ENCODE peak calls at places on chromosomes 16 and 17, in ten cellular contexts. One of them, this sample, is unnamed. For H3K9me3, the result is how much of the 10 kb centered on the place peaks cover.

GRCh38 chr16:85983606-85984005 is 84.6 kb downstream of the IRF8 start:
- DNase-seq in K562: no peak
- DNase-seq in esophagus muscularis mucosa: no peak
- DNase-seq in stomach: no peak
- DNase-seq in tibial nerve: no peak
- DNase-seq in transverse colon: no peak
- DNase-seq in SK-N-SH: no peak
- DNase-seq in A549: no peak
- DNase-seq in sigmoid colon: peak
- DNase-seq in GM12878: no peak
- DNase-seq in this sample: peak

GRCh38 chr16:25110392-25110947 is 1.1 kb upstream of the LCMT1 start:
- DNase-seq in SK-N-SH: no peak
- DNase-seq in sigmoid colon: no peak
- DNase-seq in transverse colon: peak
- DNase-seq in GM12878: no peak
- DNase-seq in A549: peak
- DNase-seq in tibial nerve: no peak
- DNase-seq in K562: no peak
- DNase-seq in esophagus muscularis mucosa: no peak
- DNase-seq in stomach: no peak
- DNase-seq in this sample: no peak

GRCh38 chr17:82962163-82962720 is 117.2 kb upstream of the METRNL start:
- DNase-seq in esophagus muscularis mucosa: no peak
- DNase-seq in tibial nerve: no peak
- DNase-seq in GM12878: no peak
- DNase-seq in transverse colon: no peak
- DNase-seq in K562: no peak
- DNase-seq in stomach: peak
- DNase-seq in A549: no peak
- DNase-seq in sigmoid colon: peak
- DNase-seq in SK-N-SH: no peak
- DNase-seq in this sample: peak

GRCh38 chr17:10127819-10128375 is 70.5 kb downstream of the GAS7 start:
- DNase-seq in A549: no peak
- DNase-seq in K562: no peak
- DNase-seq in sigmoid colon: peak
- DNase-seq in GM12878: no peak
- DNase-seq in stomach: peak
- DNase-seq in transverse colon: peak
- DNase-seq in tibial nerve: peak
- DNase-seq in SK-N-SH: no peak
- DNase-seq in esophagus muscularis mucosa: no peak
- DNase-seq in this sample: peak

GRCh38 chr16:22055881-22056280 is 36.5 kb upstream of the VWA3A start:
- DNase-seq in sigmoid colon: no peak
- DNase-seq in esophagus muscularis mucosa: no peak
- DNase-seq in transverse colon: no peak
- DNase-seq in K562: peak
- DNase-seq in SK-N-SH: no peak
- DNase-seq in stomach: no peak
- DNase-seq in GM12878: no peak
- DNase-seq in A549: no peak
- DNase-seq in tibial nerve: no peak
- DNase-seq in this sample: no peak

GRCh38 chr16:49213594-49213993 is 68.0 kb downstream of the CBLN1 start:
- DNase-seq in A549: no peak
- DNase-seq in GM12878: no peak
- DNase-seq in K562: no peak
- DNase-seq in transverse colon: no peak
- DNase-seq in sigmoid colon: no peak
- DNase-seq in stomach: no peak
- DNase-seq in SK-N-SH: no peak
- DNase-seq in esophagus muscularis mucosa: no peak
- DNase-seq in tibial nerve: no peak
- DNase-seq in this sample: no peak

GRCh38 chr16:12907670-12908233 is 6.4 kb downstream of the SHISA9 start:
- DNase-seq in SK-N-SH: peak
- DNase-seq in stomach: no peak
- DNase-seq in tibial nerve: no peak
- DNase-seq in transverse colon: no peak
- DNase-seq in GM12878: no peak
- DNase-seq in K562: peak
- DNase-seq in A549: peak
- DNase-seq in esophagus muscularis mucosa: no peak
- DNase-seq in sigmoid colon: no peak
- DNase-seq in this sample: no peak

GRCh38 chr17:60416368-60416925 is 5.8 kb upstream of the CHCT1 start:
- DNase-seq in stomach: no peak
- DNase-seq in GM12878: no peak
- DNase-seq in sigmoid colon: no peak
- DNase-seq in tibial nerve: no peak
- DNase-seq in transverse colon: no peak
- DNase-seq in A549: no peak
- DNase-seq in K562: no peak
- DNase-seq in esophagus muscularis mucosa: no peak
- DNase-seq in SK-N-SH: no peak
- DNase-seq in this sample: no peak

GRCh38 chr16:57628008-57628781 is at the start of gene ADGRG1:
- DNase-seq in sigmoid colon: peak
- DNase-seq in esophagus muscularis mucosa: no peak
- DNase-seq in stomach: peak
- DNase-seq in tibial nerve: peak
- DNase-seq in GM12878: no peak
- DNase-seq in A549: peak
- DNase-seq in transverse colon: no peak
- DNase-seq in K562: peak
- DNase-seq in SK-N-SH: peak
- DNase-seq in this sample: no peak

GRCh38 chr17:20010099-20010863 is 1.1 kb downstream of the SPECC1 start:
- DNase-seq in stomach: peak
- DNase-seq in sigmoid colon: no peak
- DNase-seq in SK-N-SH: peak
- DNase-seq in tibial nerve: peak
- DNase-seq in K562: peak
- DNase-seq in GM12878: no peak
- DNase-seq in A549: peak
- DNase-seq in esophagus muscularis mucosa: no peak
- DNase-seq in transverse colon: peak
- DNase-seq in this sample: no peak

GRCh38 chr17:14202388-14203166 is 34.1 kb downstream of the CDRT15 start:
- DNase-seq in SK-N-SH: no peak
- DNase-seq in sigmoid colon: no peak
- DNase-seq in stomach: no peak
- DNase-seq in esophagus muscularis mucosa: no peak
- DNase-seq in GM12878: no peak
- DNase-seq in transverse colon: no peak
- DNase-seq in A549: no peak
- DNase-seq in K562: no peak
- DNase-seq in tibial nerve: no peak
- DNase-seq in this sample: no peak

GRCh38 chr17:14204546-14204945 is 32.1 kb downstream of the CDRT15 start:
- DNase-seq in GM12878: no peak
- DNase-seq in stomach: no peak
- DNase-seq in transverse colon: no peak
- DNase-seq in K562: no peak
- DNase-seq in SK-N-SH: no peak
- DNase-seq in A549: no peak
- DNase-seq in esophagus muscularis mucosa: no peak
- DNase-seq in tibial nerve: no peak
- DNase-seq in sigmoid colon: no peak
- DNase-seq in this sample: no peak

GRCh38 chr17:14201595-14201994 is 35.1 kb downstream of the CDRT15 start:
- DNase-seq in esophagus muscularis mucosa: no peak
- DNase-seq in K562: no peak
- DNase-seq in GM12878: no peak
- DNase-seq in tibial nerve: no peak
- DNase-seq in SK-N-SH: no peak
- DNase-seq in sigmoid colon: no peak
- DNase-seq in A549: no peak
- DNase-seq in transverse colon: peak
- DNase-seq in stomach: no peak
- DNase-seq in this sample: no peak

GRCh38 chr17:14204084-14204483 is 32.6 kb downstream of the CDRT15 start:
- DNase-seq in GM12878: no peak
- DNase-seq in A549: no peak
- DNase-seq in SK-N-SH: no peak
- DNase-seq in tibial nerve: no peak
- DNase-seq in transverse colon: no peak
- DNase-seq in esophagus muscularis mucosa: no peak
- DNase-seq in sigmoid colon: no peak
- DNase-seq in K562: peak
- DNase-seq in stomach: no peak
- DNase-seq in this sample: no peak

GRCh38 chr17:14203392-14203791 is 33.3 kb downstream of the CDRT15 start:
- DNase-seq in stomach: no peak
- DNase-seq in esophagus muscularis mucosa: no peak
- DNase-seq in sigmoid colon: no peak
- DNase-seq in tibial nerve: no peak
- DNase-seq in K562: peak
- DNase-seq in GM12878: no peak
- DNase-seq in A549: no peak
- DNase-seq in SK-N-SH: no peak
- DNase-seq in transverse colon: no peak
- DNase-seq in this sample: no peak
- TF ChIP-seq EP300 in stomach: no peak
- TF ChIP-seq EP300 in esophagus muscularis mucosa: no peak
- TF ChIP-seq EP300 in sigmoid colon: no peak
- TF ChIP-seq EP300 in tibial nerve: no peak
- TF ChIP-seq EP300 in K562: peak
- TF ChIP-seq EP300 in GM12878: no peak
- TF ChIP-seq EP300 in A549: no peak
- TF ChIP-seq EP300 in SK-N-SH: no peak
- TF ChIP-seq EP300 in transverse colon: no peak
- TF ChIP-seq EP300 in this sample: no peak

GRCh38 chr16:68564367-68564985 is 25.4 kb downstream of the ZFP90 start:
- DNase-seq in A549: peak
- DNase-seq in sigmoid colon: no peak
- DNase-seq in SK-N-SH: no peak
- DNase-seq in GM12878: no peak
- DNase-seq in transverse colon: no peak
- DNase-seq in stomach: no peak
- DNase-seq in tibial nerve: no peak
- DNase-seq in esophagus muscularis mucosa: no peak
- DNase-seq in K562: no peak
- DNase-seq in this sample: no peak
- H3K9me3 ChIP-seq in A549: half or more
- H3K9me3 ChIP-seq in sigmoid colon: half or more
- H3K9me3 ChIP-seq in SK-N-SH: half or more
- H3K9me3 ChIP-seq in GM12878: half or more
- H3K9me3 ChIP-seq in transverse colon: half or more
- H3K9me3 ChIP-seq in stomach: half or more
- H3K9me3 ChIP-seq in tibial nerve: half or more
- H3K9me3 ChIP-seq in esophagus muscularis mucosa: half or more
- H3K9me3 ChIP-seq in K562: under half
- H3K9me3 ChIP-seq in this sample: half or more

GRCh38 chr17:62805234-62805633 is 2.9 kb downstream of the MARCHF10 start:
- DNase-seq in stomach: no peak
- DNase-seq in K562: no peak
- DNase-seq in GM12878: no peak
- DNase-seq in tibial nerve: no peak
- DNase-seq in SK-N-SH: no peak
- DNase-seq in esophagus muscularis mucosa: no peak
- DNase-seq in transverse colon: no peak
- DNase-seq in sigmoid colon: no peak
- DNase-seq in A549: peak
- DNase-seq in this sample: no peak

GRCh38 chr17:62808576-62808970 is 459 bp upstream of the MARCHF10 start:
- DNase-seq in transverse colon: no peak
- DNase-seq in stomach: no peak
- DNase-seq in GM12878: no peak
- DNase-seq in SK-N-SH: no peak
- DNase-seq in sigmoid colon: no peak
- DNase-seq in A549: no peak
- DNase-seq in tibial nerve: no peak
- DNase-seq in esophagus muscularis mucosa: no peak
- DNase-seq in K562: no peak
- DNase-seq in this sample: no peak

GRCh38 chr17:62807812-62808575 is at the start of gene MARCHF10:
- DNase-seq in esophagus muscularis mucosa: no peak
- DNase-seq in A549: no peak
- DNase-seq in SK-N-SH: peak
- DNase-seq in sigmoid colon: no peak
- DNase-seq in GM12878: no peak
- DNase-seq in stomach: peak
- DNase-seq in tibial nerve: no peak
- DNase-seq in transverse colon: peak
- DNase-seq in K562: peak
- DNase-seq in this sample: no peak

GRCh38 chr17:62804822-62805221 is 3.3 kb downstream of the MARCHF10 start:
- DNase-seq in SK-N-SH: no peak
- DNase-seq in stomach: no peak
- DNase-seq in A549: peak
- DNase-seq in K562: no peak
- DNase-seq in esophagus muscularis mucosa: no peak
- DNase-seq in GM12878: no peak
- DNase-seq in sigmoid colon: no peak
- DNase-seq in transverse colon: no peak
- DNase-seq in tibial nerve: no peak
- DNase-seq in this sample: no peak

DNA sequence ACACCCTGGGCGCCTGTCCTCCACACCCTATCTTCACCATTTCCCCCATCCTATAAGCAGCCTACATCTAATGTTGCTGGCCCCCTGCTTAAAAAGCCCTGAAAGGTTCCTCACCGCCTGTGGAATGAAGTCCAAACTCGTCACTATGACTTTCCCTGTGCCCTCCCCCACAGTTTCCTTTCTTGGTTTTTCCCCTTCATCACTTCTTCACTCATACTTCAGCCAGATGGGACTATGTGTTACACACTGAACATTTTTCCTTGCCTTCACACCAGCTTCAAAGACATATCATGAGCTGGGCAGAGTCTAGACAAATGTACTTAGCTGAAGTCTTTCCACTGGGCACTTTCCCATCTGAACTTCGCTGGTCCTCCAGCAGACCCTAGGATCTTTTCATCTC is 1.5 kb upstream of the MARCHF10 start:
- DNase-seq in stomach: no peak
- DNase-seq in GM12878: no peak
- DNase-seq in tibial nerve: no peak
- DNase-seq in A549: no peak
- DNase-seq in K562: no peak
- DNase-seq in esophagus muscularis mucosa: no peak
- DNase-seq in sigmoid colon: no peak
- DNase-seq in SK-N-SH: no peak
- DNase-seq in transverse colon: no peak
- DNase-seq in this sample: no peak
- TF ChIP-seq EP300 in stomach: no peak
- TF ChIP-seq EP300 in GM12878: no peak
- TF ChIP-seq EP300 in tibial nerve: no peak
- TF ChIP-seq EP300 in A549: no peak
- TF ChIP-seq EP300 in K562: no peak
- TF ChIP-seq EP300 in esophagus muscularis mucosa: no peak
- TF ChIP-seq EP300 in sigmoid colon: no peak
- TF ChIP-seq EP300 in SK-N-SH: no peak
- TF ChIP-seq EP300 in transverse colon: no peak
- TF ChIP-seq EP300 in this sample: no peak

DNA sequence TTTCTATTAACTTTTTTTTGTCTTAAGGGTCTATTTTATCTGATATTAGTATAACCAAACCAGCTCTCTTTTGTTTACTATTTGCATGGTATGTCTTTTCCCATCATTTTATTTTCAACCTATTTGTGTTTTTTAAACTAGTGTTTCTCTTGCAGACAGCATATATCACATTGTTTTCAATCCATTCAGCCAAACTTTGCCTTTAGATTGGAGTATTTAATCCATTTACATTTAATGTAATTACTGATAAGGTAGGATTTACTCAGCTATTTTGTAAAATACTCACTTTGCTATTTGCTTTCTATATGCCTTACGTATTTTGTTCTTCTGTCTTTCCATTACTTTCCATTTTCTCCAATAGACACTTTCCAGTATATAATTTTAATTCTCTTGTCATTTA is 108.0 kb upstream of the NACA2 start:
- DNase-seq in K562: no peak
- DNase-seq in GM12878: no peak
- DNase-seq in sigmoid colon: no peak
- DNase-seq in transverse colon: no peak
- DNase-seq in stomach: no peak
- DNase-seq in SK-N-SH: no peak
- DNase-seq in tibial nerve: no peak
- DNase-seq in A549: no peak
- DNase-seq in esophagus muscularis mucosa: no peak
- DNase-seq in this sample: no peak
- H3K9me3 ChIP-seq in K562: under half
- H3K9me3 ChIP-seq in GM12878: under half
- H3K9me3 ChIP-seq in sigmoid colon: under half
- H3K9me3 ChIP-seq in transverse colon: under half
- H3K9me3 ChIP-seq in stomach: under half
- H3K9me3 ChIP-seq in SK-N-SH: under half
- H3K9me3 ChIP-seq in tibial nerve: under half
- H3K9me3 ChIP-seq in A549: under half
- H3K9me3 ChIP-seq in esophagus muscularis mucosa: under half
- H3K9me3 ChIP-seq in this sample: under half

This sample was measured in suprapubic skin.